ENCODE peak calls at places on chromosomes 7 and 10, in four cellular contexts. One of them, this sample, is unnamed.

GRCh38 chr7:87057210-87057609 is 2.2 kb downstream of the ELAPOR2 start:
- DNase-seq in gastrocnemius medialis: no peak
- DNase-seq in T-helper 2 cell: no peak
- DNase-seq in NCI-H1105 treated with DMSO at 0.1 percent for 48 hours: no peak
- DNase-seq in this sample: no peak

GRCh38 chr10:127736915-127737562 is at the start of gene FOXI2:
- DNase-seq in NCI-H1105 treated with DMSO at 0.1 percent for 48 hours: no peak
- DNase-seq in gastrocnemius medialis: no peak
- DNase-seq in T-helper 2 cell: no peak
- DNase-seq in this sample: no peak

GRCh38 chr10:1708746-1709145 is 28.6 kb downstream of the ADARB2 start:
- DNase-seq in T-helper 2 cell: no peak
- DNase-seq in NCI-H1105 treated with DMSO at 0.1 percent for 48 hours: no peak
- DNase-seq in gastrocnemius medialis: no peak
- DNase-seq in this sample: no peak

GRCh38 chr7:106568680-106569499 is 92.1 kb downstream of the CCDC71L start:
- DNase-seq in NCI-H1105 treated with DMSO at 0.1 percent for 48 hours: peak
- DNase-seq in gastrocnemius medialis: no peak
- DNase-seq in T-helper 2 cell: no peak
- DNase-seq in this sample: no peak

GRCh38 chr7:11758627-11759111 is 73.3 kb downstream of the THSD7A start:
- DNase-seq in gastrocnemius medialis: no peak
- DNase-seq in NCI-H1105 treated with DMSO at 0.1 percent for 48 hours: no peak
- DNase-seq in T-helper 2 cell: no peak
- DNase-seq in this sample: no peak

GRCh38 chr7:87328281-87328680 is 17.2 kb upstream of the CROT start:
- DNase-seq in T-helper 2 cell: no peak
- DNase-seq in NCI-H1105 treated with DMSO at 0.1 percent for 48 hours: no peak
- DNase-seq in gastrocnemius medialis: no peak
- DNase-seq in this sample: no peak

GRCh38 chr7:78326189-78326588 is 527.6 kb downstream of the PHTF2 start:
- DNase-seq in T-helper 2 cell: no peak
- DNase-seq in NCI-H1105 treated with DMSO at 0.1 percent for 48 hours: no peak
- DNase-seq in gastrocnemius medialis: no peak
- DNase-seq in this sample: no peak

GRCh38 chr10:125709553-125710266 is 9.8 kb upstream of the EDRF1 start:
- DNase-seq in T-helper 2 cell: no peak
- DNase-seq in gastrocnemius medialis: no peak
- DNase-seq in NCI-H1105 treated with DMSO at 0.1 percent for 48 hours: no peak
- DNase-seq in this sample: no peak

GRCh38 chr7:32115831-32116230 is 45.6 kb upstream of the PDE1C start:
- DNase-seq in gastrocnemius medialis: no peak
- DNase-seq in T-helper 2 cell: no peak
- DNase-seq in NCI-H1105 treated with DMSO at 0.1 percent for 48 hours: no peak
- DNase-seq in this sample: no peak

GRCh38 chr7:50369408-50370026 is 65.0 kb downstream of the IKZF1 start:
- DNase-seq in T-helper 2 cell: peak
- DNase-seq in NCI-H1105 treated with DMSO at 0.1 percent for 48 hours: peak
- DNase-seq in gastrocnemius medialis: no peak
- DNase-seq in this sample: no peak